ENCODE peak calls at places on chromosomes 2 and 18, in ten cellular contexts. I, X, Q, H, U, D, S, V, N and R are unnamed samples.

GRCh38 chr18:35355140-35355618 is 11.0 kb upstream of the ZNF24 start:
- DNase-seq in S (peak), N (peak), I (peak), Q (peak), V (peak), X (no peak), H (no peak), U (peak), D (peak), R (peak)

GRCh38 chr18:70221156-70221910 is 15.8 kb upstream of the RTTN start:
- DNase-seq in X (no peak), V (no peak), Q (no peak), U (no peak), I (no peak), S (no peak), D (no peak), H (no peak), N (no peak), R (no peak)

GRCh38 chr18:49162226-49162848 is 211.6 kb upstream of the SMAD7 start:
- DNase-seq in S (no peak), V (no peak), I (no peak), U (no peak), X (no peak), N (no peak), D (no peak), H (no peak), Q (no peak), R (no peak)

GRCh38 chr2:54348672-54349071 is 92.6 kb upstream of the TSPYL6 start:
- DNase-seq in U (no peak), D (peak), I (peak), H (no peak), V (no peak), Q (no peak), S (no peak), X (no peak), N (peak), R (no peak)

GRCh38 chr2:122737429-122738077 is 982.1 kb downstream of the TSN start:
- DNase-seq in X (no peak), Q (no peak), I (no peak), S (no peak), N (peak), D (peak), U (no peak), H (no peak), V (no peak), R (no peak)

GRCh38 chr2:156147594-156148330 is 184.8 kb downstream of the NR4A2 start:
- DNase-seq in Q (no peak), N (peak), V (no peak), H (no peak), U (no peak), X (no peak), S (no peak), D (peak), I (no peak), R (no peak)

GRCh38 chr2:219987830-219988229 is 360.4 kb downstream of the SLC4A3 start:
- DNase-seq in X (peak), Q (no peak), V (no peak), S (no peak), H (peak), D (peak), U (peak), N (peak), I (peak), R (no peak)

GRCh38 chr18:8771930-8772329 is 66.6 kb downstream of the MTCL1 start:
- DNase-seq in U (no peak), D (no peak), S (no peak), Q (peak), H (no peak), V (no peak), X (no peak), I (peak), N (peak), R (no peak)

GRCh38 chr18:12393998-12394397 is 13.7 kb upstream of the PRELID3A start:
- DNase-seq in X (no peak), H (no peak), D (no peak), S (no peak), I (no peak), N (no peak), U (peak), V (no peak), Q (no peak), R (no peak)

GRCh38 chr2:102111823-102112222 is 30.7 kb upstream of the IL1R1 start:
- DNase-seq in X (no peak), V (no peak), D (peak), S (no peak), I (no peak), H (no peak), U (no peak), Q (no peak), N (no peak), R (no peak)

GRCh38 chr2:71361631-71362030 is 30.0 kb downstream of the ZNF638 start:
- DNase-seq in U (no peak), N (no peak), H (no peak), D (no peak), X (no peak), Q (no peak), I (no peak), S (no peak), V (no peak), R (no peak)

GRCh38 chr18:46152436-46152807 is 48.2 kb downstream of the HAUS1 start:
- DNase-seq in U (peak), I (peak), N (peak), S (no peak), Q (no peak), V (no peak), X (no peak), H (peak), D (peak), R (no peak)

GRCh38 chr2:110726285-110726684 is 6.1 kb upstream of the ACOXL start:
- DNase-seq in U (no peak), N (no peak), D (no peak), S (no peak), X (no peak), V (no peak), H (no peak), Q (no peak), I (no peak), R (no peak)

GRCh38 chr2:230765611-230766300 is 53.1 kb downstream of the CAB39 start:
- DNase-seq in I (no peak), D (no peak), U (no peak), X (no peak), N (no peak), S (no peak), H (no peak), V (no peak), Q (no peak), R (no peak)

GRCh38 chr18:64720781-64721464 is 572.0 kb upstream of the LINC00305 start:
- DNase-seq in I (no peak), S (no peak), D (no peak), Q (no peak), H (no peak), U (no peak), X (no peak), N (no peak), V (no peak), R (no peak)

GRCh38 chr18:24230766-24231165 is 91.9 kb downstream of the CABYR start:
- DNase-seq in H (no peak), U (no peak), I (no peak), D (no peak), Q (no peak), X (no peak), S (no peak), N (no peak), V (no peak), R (no peak)

GRCh38 chr2:204040016-204040415 is 103.5 kb downstream of the ICOS start:
- DNase-seq in D (no peak), X (no peak), V (no peak), Q (no peak), U (no peak), N (no peak), H (no peak), S (no peak), I (no peak), R (no peak)

GRCh38 chr2:144835634-144836351 is 315.9 kb upstream of the ZEB2 start:
- DNase-seq in D (peak), V (no peak), S (no peak), N (peak), H (no peak), X (no peak), Q (no peak), U (peak), I (no peak), R (no peak)

GRCh38 chr2:101476605-101477208 is 1.8 kb upstream of the RFX8 start:
- DNase-seq in S (no peak), H (no peak), D (no peak), V (no peak), I (no peak), U (no peak), N (no peak), X (no peak), Q (no peak), R (no peak)

GRCh38 chr2:208254118-208254870 is 577 bp downstream of the IDH1 start:
- DNase-seq in V (peak), N (peak), X (peak), I (peak), D (peak), H (no peak), U (peak), Q (peak), S (peak), R (peak)

GRCh38 chr2:160666019-160666676 is 172.5 kb upstream of the RBMS1 start:
- DNase-seq in H (peak), Q (no peak), X (peak), N (peak), S (no peak), V (no peak), I (peak), D (peak), U (peak), R (no peak)

GRCh38 chr2:70553584-70554337 is at the start of gene TGFA:
- DNase-seq in I (peak), N (peak), Q (peak), H (no peak), D (peak), V (peak), S (peak), U (peak), X (no peak), R (no peak)

GRCh38 chr2:157325786-157326185 is at the start of gene ERMN:
- DNase-seq in N (no peak), H (no peak), S (no peak), Q (no peak), D (no peak), U (no peak), X (no peak), V (no peak), I (no peak), R (no peak)

GRCh38 chr18:63823516-63824219 is 48.5 kb downstream of the SERPINB7 start:
- DNase-seq in Q (no peak), D (peak), N (peak), H (no peak), V (no peak), U (no peak), X (no peak), I (peak), S (no peak), R (peak)

GRCh38 chr18:8854550-8854949 is 149.2 kb downstream of the MTCL1 start:
- DNase-seq in S (no peak), I (no peak), X (no peak), D (no peak), Q (no peak), N (peak), V (no peak), H (no peak), U (no peak), R (no peak)

GRCh38 chr18:58947136-58947732 is 82.6 kb downstream of the ZNF532 start:
- DNase-seq in I (no peak), Q (no peak), D (no peak), N (no peak), X (no peak), V (no peak), U (no peak), H (no peak), S (no peak), R (no peak)

GRCh38 chr2:86274265-86274917 is 63.0 kb downstream of the REEP1 start:
- DNase-seq in Q (no peak), S (no peak), V (no peak), I (no peak), H (no peak), N (peak), D (peak), X (no peak), U (peak), R (no peak)

GRCh38 chr18:32289480-32290075 is 99.7 kb downstream of the MEP1B start:
- DNase-seq in Q (no peak), D (peak), S (no peak), U (peak), I (peak), N (peak), V (no peak), X (no peak), H (peak), R (peak)

GRCh38 chr18:56067216-56067611 is 479.2 kb upstream of the TCF4 start:
- DNase-seq in S (no peak), V (no peak), D (no peak), H (peak), U (no peak), X (peak), I (no peak), N (no peak), Q (no peak), R (no peak)

GRCh38 chr2:178799305-178799704 is 7.9 kb downstream of the TTN start:
- DNase-seq in V (no peak), Q (no peak), X (no peak), U (no peak), S (no peak), H (no peak), N (no peak), I (no peak), D (no peak), R (no peak)

DNA sequence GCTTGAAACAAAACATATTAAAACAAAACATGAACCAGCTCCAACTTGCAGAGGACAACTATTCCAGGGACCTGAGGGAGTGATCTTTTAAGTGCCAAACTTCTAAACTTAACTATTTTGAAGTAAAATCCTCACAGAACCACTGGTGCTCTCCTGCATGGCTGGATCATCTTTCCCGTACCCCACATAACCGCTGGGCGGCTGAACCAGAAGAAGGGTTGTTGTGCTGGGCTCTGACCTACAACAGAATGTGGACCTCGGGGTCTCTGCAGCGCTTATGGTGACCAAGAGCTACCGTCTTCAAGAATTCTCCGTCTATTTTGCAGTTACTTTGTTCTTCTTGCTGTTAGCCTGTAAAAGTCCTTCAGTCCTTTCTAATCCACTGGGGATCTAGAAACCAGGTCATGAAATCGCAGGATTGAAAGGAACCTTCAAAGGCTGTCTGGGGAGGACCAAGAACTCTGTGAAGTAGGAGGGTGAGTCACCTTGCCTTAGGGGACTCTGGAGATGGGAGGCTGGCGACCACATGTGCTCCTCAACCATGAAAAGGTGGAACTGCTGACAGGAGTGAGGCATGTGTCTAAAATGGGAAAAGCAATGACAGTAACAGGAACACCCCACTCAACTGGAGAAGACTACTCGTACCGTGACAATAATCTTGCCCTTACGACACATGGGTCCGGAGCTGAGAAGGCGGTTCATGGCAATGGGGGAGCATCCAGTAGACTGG is 46.6 kb downstream of the HDLBP start:
- DNase-seq in H (peak), S (no peak), Q (no peak), U (peak), D (no peak), V (no peak), I (no peak), N (no peak), X (peak), R (no peak)
- H3K4me3 ChIP-seq in H (peak), S (no peak), Q (no peak), U (no peak), D (no peak), V (no peak), I (no peak), N (no peak), X (no peak), R (no peak)

GRCh38 chr18:2356906-2357305 is 214.4 kb downstream of the METTL4 start:
- DNase-seq in V (no peak), S (no peak), N (no peak), H (no peak), D (no peak), I (no peak), X (no peak), U (no peak), Q (no peak), R (no peak)
- H3K4me3 ChIP-seq in V (no peak), S (no peak), N (no peak), H (no peak), D (no peak), I (no peak), X (no peak), U (no peak), Q (no peak), R (no peak)

GRCh38 chr2:233421091-233421816 is 67.0 kb downstream of the DGKD start:
- DNase-seq in H (no peak), X (no peak), I (no peak), S (no peak), Q (no peak), U (no peak), D (no peak), N (no peak), V (no peak), R (no peak)
- H3K4me3 ChIP-seq in H (no peak), X (no peak), I (peak), S (peak), Q (no peak), U (peak), D (no peak), N (no peak), V (peak), R (no peak)

GRCh38 chr2:58479557-58480120 is 238.5 kb upstream of the FANCL start:
- DNase-seq in I (no peak), U (no peak), Q (no peak), N (no peak), V (no peak), D (no peak), H (no peak), X (no peak), S (no peak), R (no peak)
- H3K4me3 ChIP-seq in I (no peak), U (no peak), Q (no peak), N (no peak), V (no peak), D (no peak), H (no peak), X (no peak), S (no peak), R (no peak)